ENCODE peak calls at places on chromosome 3, in five cellular contexts. I is hippocampal formation; G is stimulated activated CD4-positive, alpha-beta T cell treated with anti-CD3 and anti-CD28 coated beads, Interleukin-4, amount 100 ng/mL, for 1 hour; Y is NCI-H1092 treated with DMSO at 0.1 percent for 48 hours; C is prostate gland. D is an unnamed sample.

GRCh38 chr3:18988619-18989229 is 159.6 kb upstream of the KCNH8 start:
- DNase-seq in I (peak; percentile 80), G (no peak), Y (peak; percentile 58), C (no peak), D (peak; percentile 23)

GRCh38 chr3:45635475-45636256 is 41.1 kb downstream of the LIMD1 start:
- DNase-seq in I (no peak), G (no peak), Y (no peak), C (no peak), D (no peak)

GRCh38 chr3:170372190-170372879 is 14.8 kb downstream of the SKIL start:
- DNase-seq in I (no peak), G (no peak), Y (peak; percentile 79), C (no peak), D (peak; percentile 45)

GRCh38 chr3:99789322-99789721 is 28.3 kb upstream of the CMSS1 start:
- DNase-seq in I (peak; percentile 28), G (no peak), Y (peak; percentile 29), C (no peak), D (peak; percentile 43)

GRCh38 chr3:17841190-17841828 is 98.9 kb upstream of the TBC1D5 start:
- DNase-seq in I (peak; percentile 52), G (peak; percentile 77), Y (peak; percentile 31), C (peak; percentile 52), D (peak; percentile 56)

GRCh38 chr3:125166581-125166980 is 46.0 kb downstream of the SLC12A8 start:
- DNase-seq in I (no peak), G (no peak), Y (no peak), C (no peak), D (no peak)

GRCh38 chr3:1773679-1774078 is 325.0 kb upstream of the CNTN4 start:
- DNase-seq in I (no peak), G (no peak), Y (no peak), C (no peak), D (no peak)

GRCh38 chr3:196502775-196503181 is 790 bp downstream of the RNF168 start:
- DNase-seq in I (peak; percentile 11), G (peak; percentile 28), Y (peak; percentile 35), C (peak; percentile 31), D (peak; percentile 57)

GRCh38 chr3:188974856-188975611 is 196.7 kb upstream of the TPRG1 start:
- DNase-seq in I (no peak), G (no peak), Y (peak; percentile 25), C (no peak), D (no peak)

GRCh38 chr3:4928277-4928789 is 50.9 kb upstream of the BHLHE40 start:
- DNase-seq in I (no peak), G (no peak), Y (no peak), C (no peak), D (no peak)

GRCh38 chr3:11391172-11391879 is 119.1 kb downstream of the ATG7 start:
- DNase-seq in I (no peak), G (no peak), Y (no peak), C (no peak), D (no peak)

GRCh38 chr3:53155763-53156162 is 5.2 kb upstream of the PRKCD start:
- DNase-seq in I (no peak), G (no peak), Y (no peak), C (peak; percentile 92), D (no peak)

GRCh38 chr3:73385538-73385937 is 239.2 kb downstream of the PDZRN3 start:
- DNase-seq in I (no peak), G (no peak), Y (no peak), C (no peak), D (no peak)

GRCh38 chr3:180601688-180602666 is at the start of gene TTC14:
- DNase-seq in I (peak; percentile 93), G (peak; percentile 93), Y (peak; percentile 96), C (peak; percentile 82), D (peak; percentile 98)

GRCh38 chr3:195040773-195041520 is 230.0 kb downstream of the XXYLT1 start:
- DNase-seq in I (no peak), G (no peak), Y (no peak), C (no peak), D (no peak)

GRCh38 chr3:3170998-3171397 is 8.5 kb downstream of the CRBN start:
- DNase-seq in I (peak; percentile 25), G (no peak), Y (peak; percentile 2), C (no peak), D (peak; percentile 48)

GRCh38 chr3:54572197-54572895 is 355.5 kb downstream of the LRTM1 start:
- DNase-seq in I (no peak), G (no peak), Y (no peak), C (no peak), D (no peak)

GRCh38 chr3:50625131-50625878 is 8.4 kb downstream of the MAPKAPK3 start:
- DNase-seq in I (no peak), G (no peak), Y (no peak), C (no peak), D (no peak)

GRCh38 chr3:34106879-34107278 is 308.4 kb downstream of the PDCD6IP start:
- DNase-seq in I (no peak), G (no peak), Y (peak; percentile 20), C (peak; percentile 39), D (peak; percentile 72)

GRCh38 chr3:129461461-129462146 is 21.6 kb downstream of the IFT122 start:
- DNase-seq in I (no peak), G (no peak), Y (no peak), C (no peak), D (no peak)

GRCh38 chr3:23465569-23465968 is 262.4 kb downstream of the UBE2E2 start:
- DNase-seq in I (no peak), G (no peak), Y (no peak), C (no peak), D (no peak)

GRCh38 chr3:48208088-48208487 is 15.2 kb upstream of the CAMP start:
- DNase-seq in I (no peak), G (no peak), Y (no peak), C (no peak), D (no peak)

GRCh38 chr3:48788544-48789162 is 59.0 kb downstream of the PRKAR2A start:
- DNase-seq in I (no peak), G (no peak), Y (no peak), C (no peak), D (no peak)

GRCh38 chr3:171824824-171825221 is 14.5 kb upstream of the PLD1 start:
- DNase-seq in I (no peak), G (no peak), Y (no peak), C (no peak), D (no peak)

GRCh38 chr3:103169289-103169688 is 734.5 kb downstream of the ZPLD1 start:
- DNase-seq in I (no peak), G (no peak), Y (no peak), C (no peak), D (no peak)

GRCh38 chr3:123373535-123373987 is 75.3 kb downstream of the ADCY5 start:
- DNase-seq in I (no peak), G (no peak), Y (no peak), C (no peak), D (peak; percentile 27)

GRCh38 chr3:25588441-25589103 is 76.1 kb downstream of the TOP2B start:
- DNase-seq in I (no peak), G (no peak), Y (no peak), C (no peak), D (no peak)

GRCh38 chr3:124383846-124384483 is 346.3 kb upstream of the UMPS start:
- DNase-seq in I (no peak), G (no peak), Y (no peak), C (no peak), D (no peak)

GRCh38 chr3:175270199-175270837 is 411.2 kb downstream of the NAALADL2 start:
- DNase-seq in I (no peak), G (no peak), Y (peak; percentile 23), C (no peak), D (no peak)

GRCh38 chr3:130971208-130971607 is 55.4 kb downstream of the ASTE1 start:
- DNase-seq in I (no peak), G (no peak), Y (no peak), C (no peak), D (no peak)

GRCh38 chr3:73215286-73215685 is 153.8 kb downstream of the EBLN2 start:
- DNase-seq in I (no peak), G (no peak), Y (no peak), C (no peak), D (no peak)